ENCODE peak calls at places on chromosomes 7 and 10, in ten cellular contexts. One of them, this sample, is unnamed. For H3K27me3, the result is how much of the 10 kb centered on the place peaks cover.

GRCh38 chr7:149849174-149849573 is 11.0 kb downstream of the ZNF862 start:
- DNase-seq in heart right ventricle: no peak
- DNase-seq in upper lobe of left lung: no peak
- DNase-seq in body of pancreas: no peak
- DNase-seq in WERI-Rb-1: no peak
- DNase-seq in transverse colon: no peak
- DNase-seq in astrocyte: no peak
- DNase-seq in neural progenitor cell: peak
- DNase-seq in Caco-2: peak
- DNase-seq in sigmoid colon: no peak
- DNase-seq in this sample: no peak

GRCh38 chr7:16688249-16688648 is 42.3 kb downstream of the BZW2 start:
- DNase-seq in astrocyte: no peak
- DNase-seq in neural progenitor cell: no peak
- DNase-seq in Caco-2: no peak
- DNase-seq in transverse colon: no peak
- DNase-seq in heart right ventricle: no peak
- DNase-seq in WERI-Rb-1: no peak
- DNase-seq in sigmoid colon: no peak
- DNase-seq in upper lobe of left lung: no peak
- DNase-seq in body of pancreas: no peak
- DNase-seq in this sample: no peak

GRCh38 chr10:23096814-23097549 is 1.6 kb downstream of the MSRB2 start:
- DNase-seq in WERI-Rb-1: no peak
- DNase-seq in upper lobe of left lung: no peak
- DNase-seq in heart right ventricle: no peak
- DNase-seq in neural progenitor cell: no peak
- DNase-seq in transverse colon: peak
- DNase-seq in sigmoid colon: peak
- DNase-seq in body of pancreas: no peak
- DNase-seq in Caco-2: no peak
- DNase-seq in astrocyte: peak
- DNase-seq in this sample: no peak

GRCh38 chr10:32000937-32001336 is 55.3 kb downstream of the KIF5B start:
- DNase-seq in WERI-Rb-1: no peak
- DNase-seq in upper lobe of left lung: no peak
- DNase-seq in Caco-2: no peak
- DNase-seq in heart right ventricle: no peak
- DNase-seq in transverse colon: no peak
- DNase-seq in body of pancreas: no peak
- DNase-seq in sigmoid colon: no peak
- DNase-seq in neural progenitor cell: no peak
- DNase-seq in astrocyte: peak
- DNase-seq in this sample: no peak

GRCh38 chr10:28384557-28384956 is 81.7 kb upstream of the MPP7 start:
- DNase-seq in Caco-2: no peak
- DNase-seq in heart right ventricle: no peak
- DNase-seq in WERI-Rb-1: no peak
- DNase-seq in neural progenitor cell: no peak
- DNase-seq in astrocyte: no peak
- DNase-seq in body of pancreas: no peak
- DNase-seq in sigmoid colon: no peak
- DNase-seq in upper lobe of left lung: no peak
- DNase-seq in transverse colon: no peak
- DNase-seq in this sample: no peak

GRCh38 chr7:40551685-40552576 is 417.1 kb downstream of the SUGCT start:
- DNase-seq in transverse colon: no peak
- DNase-seq in WERI-Rb-1: peak
- DNase-seq in heart right ventricle: no peak
- DNase-seq in body of pancreas: no peak
- DNase-seq in astrocyte: peak
- DNase-seq in Caco-2: no peak
- DNase-seq in upper lobe of left lung: no peak
- DNase-seq in sigmoid colon: no peak
- DNase-seq in neural progenitor cell: no peak
- DNase-seq in this sample: peak

GRCh38 chr7:15686957-15687644 is 618 bp upstream of the MEOX2 start:
- DNase-seq in astrocyte: no peak
- DNase-seq in Caco-2: no peak
- DNase-seq in neural progenitor cell: peak
- DNase-seq in heart right ventricle: peak
- DNase-seq in WERI-Rb-1: no peak
- DNase-seq in upper lobe of left lung: peak
- DNase-seq in transverse colon: no peak
- DNase-seq in sigmoid colon: peak
- DNase-seq in body of pancreas: no peak
- DNase-seq in this sample: no peak

GRCh38 chr10:132389631-132390454 is 7.2 kb upstream of the PWWP2B start:
- DNase-seq in Caco-2: peak
- DNase-seq in transverse colon: peak
- DNase-seq in WERI-Rb-1: peak
- DNase-seq in neural progenitor cell: no peak
- DNase-seq in body of pancreas: peak
- DNase-seq in heart right ventricle: no peak
- DNase-seq in sigmoid colon: peak
- DNase-seq in upper lobe of left lung: peak
- DNase-seq in astrocyte: no peak
- DNase-seq in this sample: no peak

GRCh38 chr7:44289341-44290249 is 35.8 kb downstream of the CAMK2B start:
- DNase-seq in astrocyte: no peak
- DNase-seq in sigmoid colon: peak
- DNase-seq in transverse colon: peak
- DNase-seq in heart right ventricle: peak
- DNase-seq in upper lobe of left lung: peak
- DNase-seq in body of pancreas: peak
- DNase-seq in neural progenitor cell: no peak
- DNase-seq in WERI-Rb-1: peak
- DNase-seq in Caco-2: no peak
- DNase-seq in this sample: no peak

GRCh38 chr7:48298779-48299178 is 127.5 kb downstream of the ABCA13 start:
- DNase-seq in sigmoid colon: no peak
- DNase-seq in body of pancreas: no peak
- DNase-seq in transverse colon: no peak
- DNase-seq in WERI-Rb-1: no peak
- DNase-seq in astrocyte: peak
- DNase-seq in Caco-2: no peak
- DNase-seq in neural progenitor cell: no peak
- DNase-seq in upper lobe of left lung: no peak
- DNase-seq in heart right ventricle: no peak
- DNase-seq in this sample: no peak

GRCh38 chr7:143419880-143420279 is 11.2 kb upstream of the EPHA1 start:
- DNase-seq in upper lobe of left lung: no peak
- DNase-seq in Caco-2: no peak
- DNase-seq in astrocyte: no peak
- DNase-seq in body of pancreas: no peak
- DNase-seq in transverse colon: peak
- DNase-seq in heart right ventricle: no peak
- DNase-seq in WERI-Rb-1: no peak
- DNase-seq in neural progenitor cell: no peak
- DNase-seq in sigmoid colon: no peak
- DNase-seq in this sample: no peak

GRCh38 chr10:30935078-30935477 is 96.6 kb downstream of the ZNF438 start:
- DNase-seq in body of pancreas: no peak
- DNase-seq in Caco-2: no peak
- DNase-seq in upper lobe of left lung: no peak
- DNase-seq in transverse colon: no peak
- DNase-seq in heart right ventricle: no peak
- DNase-seq in sigmoid colon: no peak
- DNase-seq in astrocyte: no peak
- DNase-seq in WERI-Rb-1: no peak
- DNase-seq in neural progenitor cell: no peak
- DNase-seq in this sample: no peak

GRCh38 chr10:71494980-71495381 is 98.3 kb downstream of the CDH23 start:
- DNase-seq in transverse colon: no peak
- DNase-seq in neural progenitor cell: no peak
- DNase-seq in Caco-2: no peak
- DNase-seq in sigmoid colon: no peak
- DNase-seq in upper lobe of left lung: no peak
- DNase-seq in body of pancreas: no peak
- DNase-seq in WERI-Rb-1: no peak
- DNase-seq in astrocyte: no peak
- DNase-seq in heart right ventricle: no peak
- DNase-seq in this sample: no peak

GRCh38 chr10:102235598-102235920 is 5.8 kb downstream of the PITX3 start:
- DNase-seq in heart right ventricle: no peak
- DNase-seq in WERI-Rb-1: no peak
- DNase-seq in neural progenitor cell: no peak
- DNase-seq in sigmoid colon: no peak
- DNase-seq in upper lobe of left lung: no peak
- DNase-seq in astrocyte: no peak
- DNase-seq in transverse colon: no peak
- DNase-seq in Caco-2: no peak
- DNase-seq in body of pancreas: no peak
- DNase-seq in this sample: no peak

GRCh38 chr7:87600130-87601124 is at the start of gene ABCB1:
- DNase-seq in WERI-Rb-1: peak
- DNase-seq in neural progenitor cell: peak
- DNase-seq in sigmoid colon: peak
- DNase-seq in astrocyte: peak
- DNase-seq in body of pancreas: peak
- DNase-seq in heart right ventricle: peak
- DNase-seq in upper lobe of left lung: peak
- DNase-seq in Caco-2: peak
- DNase-seq in transverse colon: peak
- DNase-seq in this sample: no peak

GRCh38 chr7:122893486-122893885 is 7.2 kb upstream of the CADPS2 start:
- DNase-seq in astrocyte: no peak
- DNase-seq in sigmoid colon: no peak
- DNase-seq in transverse colon: no peak
- DNase-seq in body of pancreas: no peak
- DNase-seq in neural progenitor cell: no peak
- DNase-seq in Caco-2: no peak
- DNase-seq in WERI-Rb-1: no peak
- DNase-seq in upper lobe of left lung: no peak
- DNase-seq in heart right ventricle: no peak
- DNase-seq in this sample: no peak

GRCh38 chr10:69217119-69217754 is 2.9 kb upstream of the HKDC1 start:
- DNase-seq in WERI-Rb-1: no peak
- DNase-seq in astrocyte: peak
- DNase-seq in sigmoid colon: no peak
- DNase-seq in upper lobe of left lung: no peak
- DNase-seq in transverse colon: no peak
- DNase-seq in heart right ventricle: no peak
- DNase-seq in Caco-2: peak
- DNase-seq in neural progenitor cell: no peak
- DNase-seq in body of pancreas: no peak
- DNase-seq in this sample: peak

GRCh38 chr7:151125459-151125834 is 39.2 kb downstream of the AGAP3 start:
- DNase-seq in Caco-2: no peak
- DNase-seq in sigmoid colon: no peak
- DNase-seq in WERI-Rb-1: no peak
- DNase-seq in transverse colon: peak
- DNase-seq in neural progenitor cell: peak
- DNase-seq in astrocyte: no peak
- DNase-seq in heart right ventricle: peak
- DNase-seq in body of pancreas: no peak
- DNase-seq in upper lobe of left lung: peak
- DNase-seq in this sample: no peak
- H3K4me3 ChIP-seq in Caco-2: no peak
- H3K4me3 ChIP-seq in sigmoid colon: no peak
- H3K4me3 ChIP-seq in WERI-Rb-1: no peak
- H3K4me3 ChIP-seq in transverse colon: peak
- H3K4me3 ChIP-seq in neural progenitor cell: peak
- H3K4me3 ChIP-seq in astrocyte: peak
- H3K4me3 ChIP-seq in heart right ventricle: peak
- H3K4me3 ChIP-seq in body of pancreas: no peak
- H3K4me3 ChIP-seq in upper lobe of left lung: peak
- H3K4me3 ChIP-seq in this sample: peak

GRCh38 chr7:28432105-28432504 is 19.8 kb downstream of the CREB5 start:
- DNase-seq in body of pancreas: no peak
- DNase-seq in astrocyte: no peak
- DNase-seq in sigmoid colon: peak
- DNase-seq in upper lobe of left lung: no peak
- DNase-seq in Caco-2: no peak
- DNase-seq in transverse colon: no peak
- DNase-seq in WERI-Rb-1: no peak
- DNase-seq in heart right ventricle: no peak
- DNase-seq in neural progenitor cell: no peak
- DNase-seq in this sample: no peak
- TF ChIP-seq CTCF in body of pancreas: no peak
- TF ChIP-seq CTCF in astrocyte: no peak
- TF ChIP-seq CTCF in sigmoid colon: no peak
- TF ChIP-seq CTCF in upper lobe of left lung: no peak
- TF ChIP-seq CTCF in Caco-2: no peak
- TF ChIP-seq CTCF in transverse colon: no peak
- TF ChIP-seq CTCF in WERI-Rb-1: no peak
- TF ChIP-seq CTCF in heart right ventricle: no peak
- TF ChIP-seq CTCF in neural progenitor cell: no peak
- TF ChIP-seq CTCF in this sample: no peak

GRCh38 chr10:100812978-100813377 is 67.6 kb downstream of the PAX2 start:
- DNase-seq in heart right ventricle: no peak
- DNase-seq in transverse colon: no peak
- DNase-seq in upper lobe of left lung: no peak
- DNase-seq in astrocyte: no peak
- DNase-seq in neural progenitor cell: no peak
- DNase-seq in WERI-Rb-1: peak
- DNase-seq in body of pancreas: no peak
- DNase-seq in sigmoid colon: no peak
- DNase-seq in Caco-2: no peak
- DNase-seq in this sample: no peak
- H3K27me3 ChIP-seq in heart right ventricle: half or more
- H3K27me3 ChIP-seq in transverse colon: half or more
- H3K27me3 ChIP-seq in upper lobe of left lung: under half
- H3K27me3 ChIP-seq in astrocyte: half or more
- H3K27me3 ChIP-seq in neural progenitor cell: half or more
- H3K27me3 ChIP-seq in WERI-Rb-1: half or more
- H3K27me3 ChIP-seq in body of pancreas: under half
- H3K27me3 ChIP-seq in sigmoid colon: under half
- H3K27me3 ChIP-seq in Caco-2: under half
- H3K27me3 ChIP-seq in this sample: under half

GRCh38 chr10:119824299-119824698 is 48.3 kb downstream of the MCMBP start:
- DNase-seq in astrocyte: no peak
- DNase-seq in heart right ventricle: no peak
- DNase-seq in sigmoid colon: no peak
- DNase-seq in transverse colon: no peak
- DNase-seq in Caco-2: no peak
- DNase-seq in upper lobe of left lung: no peak
- DNase-seq in neural progenitor cell: no peak
- DNase-seq in WERI-Rb-1: no peak
- DNase-seq in body of pancreas: no peak
- DNase-seq in this sample: no peak

GRCh38 chr10:119815671-119816070 is 57.0 kb downstream of the MCMBP start:
- DNase-seq in transverse colon: no peak
- DNase-seq in body of pancreas: no peak
- DNase-seq in upper lobe of left lung: no peak
- DNase-seq in heart right ventricle: no peak
- DNase-seq in WERI-Rb-1: no peak
- DNase-seq in sigmoid colon: no peak
- DNase-seq in neural progenitor cell: no peak
- DNase-seq in Caco-2: no peak
- DNase-seq in astrocyte: no peak
- DNase-seq in this sample: no peak

GRCh38 chr10:119817991-119818888 is 54.4 kb downstream of the MCMBP start:
- DNase-seq in astrocyte: peak
- DNase-seq in body of pancreas: peak
- DNase-seq in sigmoid colon: peak
- DNase-seq in transverse colon: peak
- DNase-seq in WERI-Rb-1: no peak
- DNase-seq in Caco-2: no peak
- DNase-seq in upper lobe of left lung: peak
- DNase-seq in neural progenitor cell: peak
- DNase-seq in heart right ventricle: peak
- DNase-seq in this sample: no peak

GRCh38 chr10:119821172-119821571 is 51.5 kb downstream of the MCMBP start:
- DNase-seq in upper lobe of left lung: no peak
- DNase-seq in astrocyte: no peak
- DNase-seq in transverse colon: no peak
- DNase-seq in body of pancreas: no peak
- DNase-seq in Caco-2: no peak
- DNase-seq in heart right ventricle: no peak
- DNase-seq in WERI-Rb-1: no peak
- DNase-seq in sigmoid colon: no peak
- DNase-seq in neural progenitor cell: no peak
- DNase-seq in this sample: no peak

GRCh38 chr10:119818889-119819270 is 53.8 kb downstream of the MCMBP start:
- DNase-seq in sigmoid colon: no peak
- DNase-seq in Caco-2: no peak
- DNase-seq in upper lobe of left lung: no peak
- DNase-seq in neural progenitor cell: peak
- DNase-seq in heart right ventricle: no peak
- DNase-seq in body of pancreas: no peak
- DNase-seq in astrocyte: no peak
- DNase-seq in transverse colon: no peak
- DNase-seq in WERI-Rb-1: no peak
- DNase-seq in this sample: no peak
- H3K4me3 ChIP-seq in sigmoid colon: peak
- H3K4me3 ChIP-seq in Caco-2: no peak
- H3K4me3 ChIP-seq in upper lobe of left lung: peak
- H3K4me3 ChIP-seq in neural progenitor cell: peak
- H3K4me3 ChIP-seq in heart right ventricle: peak
- H3K4me3 ChIP-seq in body of pancreas: no peak
- H3K4me3 ChIP-seq in astrocyte: peak
- H3K4me3 ChIP-seq in transverse colon: no peak
- H3K4me3 ChIP-seq in WERI-Rb-1: no peak
- H3K4me3 ChIP-seq in this sample: peak

This sample was measured in BJ.